ENCODE peak calls at places on chromosomes 13 and 19, in eight cellular contexts. C is CD8-positive, alpha-beta T cell; H is NCI-H2081; B is lung; S is germinal center; V is non-pigmented ciliary epithelial cell; F is lower leg skin; U is SK-N-MC. X is an unnamed sample.

GRCh38 chr13:109131698-109132257 is 502.4 kb downstream of the MYO16 start:
- DNase-seq in C (no peak), H (no peak), B (no peak), S (peak), V (no peak), F (no peak), U (no peak), X (no peak)

GRCh38 chr19:47430041-47430802 is 10.9 kb upstream of the MEIS3 start:
- DNase-seq in C (no peak), H (no peak), B (peak), S (no peak), V (no peak), F (no peak), U (no peak), X (no peak)

GRCh38 chr13:47330031-47330430 is 433.2 kb upstream of the HTR2A start:
- DNase-seq in C (no peak), H (no peak), B (no peak), S (no peak), V (no peak), F (no peak), U (no peak), X (no peak)

GRCh38 chr13:42396501-42396900 is 124.5 kb downstream of the AKAP11 start:
- DNase-seq in C (no peak), H (no peak), B (no peak), S (no peak), V (no peak), F (no peak), U (no peak), X (no peak)

GRCh38 chr19:46784262-46785053 is 3.9 kb downstream of the SLC1A5 start:
- DNase-seq in C (no peak), H (peak), B (peak), S (peak), V (no peak), F (peak), U (peak), X (no peak)

GRCh38 chr19:53409505-53410204 is 14.7 kb downstream of the ZNF765 start:
- DNase-seq in C (no peak), H (no peak), B (no peak), S (no peak), V (no peak), F (no peak), U (no peak), X (no peak)

GRCh38 chr19:37304190-37304883 is 66.6 kb upstream of the ZNF527 start:
- DNase-seq in C (no peak), H (no peak), B (no peak), S (no peak), V (no peak), F (peak), U (no peak), X (no peak)

GRCh38 chr13:79306650-79307049 is 99.4 kb downstream of the RBM26 start:
- DNase-seq in C (no peak), H (no peak), B (no peak), S (no peak), V (no peak), F (no peak), U (no peak), X (no peak)

GRCh38 chr13:100650321-100650720 is 24.3 kb downstream of the TMTC4 start:
- DNase-seq in C (no peak), H (peak), B (no peak), S (no peak), V (no peak), F (no peak), U (no peak), X (no peak)

GRCh38 chr19:50803633-50804419 is 13.6 kb downstream of the ACP4 start:
- DNase-seq in C (no peak), H (no peak), B (no peak), S (no peak), V (no peak), F (no peak), U (no peak), X (no peak)

GRCh38 chr19:7533281-7533819 is 2.2 kb upstream of the PNPLA6 start:
- DNase-seq in C (no peak), H (no peak), B (peak), S (no peak), V (no peak), F (peak), U (no peak), X (no peak)

GRCh38 chr13:45441633-45442032 is 23.1 kb upstream of the COG3 start:
- DNase-seq in C (no peak), H (no peak), B (no peak), S (no peak), V (no peak), F (peak), U (no peak), X (no peak)

GRCh38 chr19:5805465-5806132 is 732 bp downstream of the NRTN start:
- DNase-seq in C (peak), H (peak), B (peak), S (peak), V (no peak), F (peak), U (no peak), X (peak)

GRCh38 chr13:111204438-111205177 is 89.5 kb downstream of the ARHGEF7 start:
- DNase-seq in C (no peak), H (no peak), B (peak), S (no peak), V (no peak), F (peak), U (peak), X (no peak)